ENCODE peak calls at places on chromosomes 4 and X, in four cellular contexts. One of them, this sample, is unnamed.

GRCh38 chr4:121041307-121042090 is 30.8 kb downstream of the NDNF start:
- DNase-seq in GM23338: peak
- DNase-seq in hepatocyte: no peak
- DNase-seq in GM12878: peak
- DNase-seq in this sample: peak

GRCh38 chr4:98319021-98319420 is 57.8 kb downstream of the RAP1GDS1 start:
- DNase-seq in GM12878: no peak
- DNase-seq in GM23338: no peak
- DNase-seq in hepatocyte: no peak
- DNase-seq in this sample: no peak

GRCh38 chr4:18935956-18936355 is 914.4 kb upstream of the LCORL start:
- DNase-seq in GM12878: no peak
- DNase-seq in hepatocyte: no peak
- DNase-seq in GM23338: peak
- DNase-seq in this sample: no peak

GRCh38 chr4:47839259-47839658 is 1.4 kb upstream of the CORIN start:
- DNase-seq in GM23338: peak
- DNase-seq in GM12878: peak
- DNase-seq in hepatocyte: peak
- DNase-seq in this sample: peak

GRCh38 chrX:34716322-34716721 is 59.2 kb upstream of the TMEM47 start:
- DNase-seq in GM23338: no peak
- DNase-seq in hepatocyte: no peak
- DNase-seq in GM12878: no peak
- DNase-seq in this sample: no peak

GRCh38 chr4:158581161-158581560 is 59.5 kb downstream of the RXFP1 start:
- DNase-seq in GM23338: no peak
- DNase-seq in hepatocyte: no peak
- DNase-seq in GM12878: no peak
- DNase-seq in this sample: no peak

GRCh38 chr4:123421227-123421941 is 24.8 kb downstream of the SPRY1 start:
- DNase-seq in GM23338: no peak
- DNase-seq in hepatocyte: no peak
- DNase-seq in GM12878: no peak
- DNase-seq in this sample: no peak

GRCh38 chr4:173745765-173746164 is 215.7 kb upstream of the HAND2 start:
- DNase-seq in GM12878: no peak
- DNase-seq in GM23338: no peak
- DNase-seq in hepatocyte: no peak
- DNase-seq in this sample: no peak

GRCh38 chr4:93649828-93650227 is 178.7 kb upstream of the ATOH1 start:
- DNase-seq in hepatocyte: no peak
- DNase-seq in GM23338: peak
- DNase-seq in GM12878: no peak
- DNase-seq in this sample: no peak

GRCh38 chr4:5827108-5828004 is 65.5 kb downstream of the CRMP1 start:
- DNase-seq in GM23338: no peak
- DNase-seq in GM12878: no peak
- DNase-seq in hepatocyte: no peak
- DNase-seq in this sample: no peak

GRCh38 chr4:34261799-34262314 is 1982.5 kb downstream of the ARAP2 start:
- DNase-seq in hepatocyte: no peak
- DNase-seq in GM12878: no peak
- DNase-seq in GM23338: peak
- DNase-seq in this sample: no peak

GRCh38 chr4:56371426-56372220 is 15.7 kb downstream of the AASDH start:
- DNase-seq in GM23338: no peak
- DNase-seq in GM12878: no peak
- DNase-seq in hepatocyte: no peak
- DNase-seq in this sample: no peak

GRCh38 chrX:148441387-148441786 is 59.0 kb upstream of the AFF2 start:
- DNase-seq in GM12878: no peak
- DNase-seq in GM23338: peak
- DNase-seq in hepatocyte: no peak
- DNase-seq in this sample: no peak

GRCh38 chr4:8772499-8773123 is 99.0 kb downstream of the HMX1 start:
- DNase-seq in GM23338: no peak
- DNase-seq in hepatocyte: no peak
- DNase-seq in GM12878: no peak
- DNase-seq in this sample: no peak

GRCh38 chr4:104751468-104751867 is 256.8 kb upstream of the CXXC4 start:
- DNase-seq in GM12878: no peak
- DNase-seq in hepatocyte: no peak
- DNase-seq in GM23338: no peak
- DNase-seq in this sample: no peak

GRCh38 chrX:149505671-149506070 is 565 bp upstream of the IDS start:
- DNase-seq in GM12878: no peak
- DNase-seq in hepatocyte: no peak
- DNase-seq in GM23338: no peak
- DNase-seq in this sample: no peak

GRCh38 chr4:126604273-126604867 is 1028.4 kb upstream of the INTU start:
- DNase-seq in GM23338: peak
- DNase-seq in GM12878: no peak
- DNase-seq in hepatocyte: peak
- DNase-seq in this sample: peak

GRCh38 chr4:66123195-66123594 is 452.9 kb upstream of the EPHA5 start:
- DNase-seq in GM23338: no peak
- DNase-seq in GM12878: no peak
- DNase-seq in hepatocyte: no peak
- DNase-seq in this sample: no peak

GRCh38 chr4:156830356-156830755 is 141.2 kb downstream of the PDGFC start:
- DNase-seq in hepatocyte: no peak
- DNase-seq in GM23338: no peak
- DNase-seq in GM12878: no peak
- DNase-seq in this sample: no peak

GRCh38 chrX:23515028-23515427 is 152.3 kb upstream of the PRDX4 start:
- DNase-seq in GM12878: no peak
- DNase-seq in hepatocyte: no peak
- DNase-seq in GM23338: no peak
- DNase-seq in this sample: no peak

GRCh38 chr4:94419956-94420355 is 31.8 kb upstream of the PDLIM5 start:
- DNase-seq in GM12878: no peak
- DNase-seq in GM23338: no peak
- DNase-seq in hepatocyte: peak
- DNase-seq in this sample: no peak

GRCh38 chr4:14399919-14400706 is 602.2 kb upstream of the CPEB2 start:
- DNase-seq in GM12878: no peak
- DNase-seq in hepatocyte: no peak
- DNase-seq in GM23338: no peak
- DNase-seq in this sample: no peak

DNA sequence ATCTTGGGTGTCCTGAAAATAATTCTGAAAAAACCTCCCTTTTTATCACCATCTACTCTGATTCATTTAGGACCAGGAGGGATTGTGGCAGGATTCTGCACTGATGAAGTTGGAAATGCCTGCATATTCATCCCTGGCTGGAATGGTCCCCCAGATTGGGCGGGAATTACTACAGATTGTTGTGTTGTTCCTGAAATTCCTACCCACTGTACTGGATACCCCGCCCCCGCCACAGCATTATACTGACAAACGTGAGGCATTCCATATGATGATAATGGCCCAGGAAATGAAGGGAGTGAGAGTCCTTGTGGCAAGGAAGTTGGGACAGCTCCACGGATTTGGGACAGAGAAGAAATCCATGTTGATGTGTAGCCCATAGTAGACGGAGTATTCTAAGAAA is 15.2 kb upstream of the FAM120C start:
- DNase-seq in GM12878: no peak
- DNase-seq in GM23338: peak
- DNase-seq in hepatocyte: no peak
- DNase-seq in this sample: no peak
- H3K4me3 ChIP-seq in GM12878: no peak
- H3K4me3 ChIP-seq in GM23338: no peak
- H3K4me3 ChIP-seq in hepatocyte: no peak
- H3K4me3 ChIP-seq in this sample: no peak

DNA sequence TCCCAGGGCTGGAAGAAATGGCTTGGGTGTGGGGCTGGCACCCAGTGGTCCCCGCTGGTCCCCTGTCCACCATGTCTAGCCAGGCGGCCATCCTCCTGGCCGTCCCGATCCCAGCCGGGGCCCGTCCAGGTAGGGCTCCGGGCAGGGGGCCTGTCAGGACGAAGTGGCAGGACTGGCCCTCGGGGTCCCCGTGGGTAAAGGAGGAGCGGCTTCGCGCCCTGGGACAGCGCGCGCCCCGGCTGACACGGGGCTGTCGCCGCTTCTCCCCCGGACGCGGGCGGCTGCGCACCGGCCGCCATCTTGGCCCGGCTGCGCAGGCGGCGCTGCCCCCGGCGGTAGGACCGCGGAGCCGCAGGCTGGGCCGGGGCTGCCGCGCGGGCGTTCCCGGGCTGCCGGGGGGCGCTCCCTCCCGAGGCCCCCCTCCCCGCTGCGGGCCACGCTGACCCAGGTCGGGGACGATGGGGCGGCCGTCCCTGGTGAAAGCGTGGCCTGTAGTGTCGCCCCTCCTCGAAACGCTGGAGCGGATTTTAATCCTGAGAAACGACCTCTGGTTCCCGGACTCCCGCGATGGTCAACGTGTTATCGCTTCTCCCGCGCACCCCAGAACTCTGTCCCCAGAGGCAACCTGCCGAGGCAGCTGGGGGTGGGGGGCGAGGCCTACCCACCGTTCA is 60.4 kb upstream of the BCOR start:
- DNase-seq in GM12878: no peak
- DNase-seq in GM23338: peak
- DNase-seq in hepatocyte: peak
- DNase-seq in this sample: no peak
- TF ChIP-seq CTCF in GM12878: peak
- TF ChIP-seq CTCF in GM23338: no peak
- TF ChIP-seq CTCF in hepatocyte: peak
- TF ChIP-seq CTCF in this sample: peak

GRCh38 chr4:32931475-32931874 is 2211.3 kb downstream of the PCDH7 start:
- DNase-seq in hepatocyte: no peak
- DNase-seq in GM23338: no peak
- DNase-seq in GM12878: no peak
- DNase-seq in this sample: no peak
- H3K4me3 ChIP-seq in hepatocyte: no peak
- H3K4me3 ChIP-seq in GM23338: no peak
- H3K4me3 ChIP-seq in GM12878: no peak
- H3K4me3 ChIP-seq in this sample: no peak

GRCh38 chrX:46375831-46376230 is 169.4 kb downstream of the ZNF674 start:
- DNase-seq in hepatocyte: no peak
- DNase-seq in GM23338: no peak
- DNase-seq in GM12878: no peak
- DNase-seq in this sample: no peak

GRCh38 chrX:46380148-46380752 is 165.0 kb downstream of the ZNF674 start:
- DNase-seq in GM23338: no peak
- DNase-seq in GM12878: no peak
- DNase-seq in hepatocyte: no peak
- DNase-seq in this sample: no peak

GRCh38 chrX:46381630-46382029 is 163.6 kb downstream of the ZNF674 start:
- DNase-seq in GM23338: peak
- DNase-seq in GM12878: peak
- DNase-seq in hepatocyte: peak
- DNase-seq in this sample: peak

GRCh38 chrX:46374371-46374770 is 170.8 kb downstream of the ZNF674 start:
- DNase-seq in GM12878: no peak
- DNase-seq in hepatocyte: no peak
- DNase-seq in GM23338: no peak
- DNase-seq in this sample: no peak

GRCh38 chrX:46376246-46376885 is 168.9 kb downstream of the ZNF674 start:
- DNase-seq in GM23338: peak
- DNase-seq in hepatocyte: peak
- DNase-seq in GM12878: no peak
- DNase-seq in this sample: peak
- TF ChIP-seq CTCF in GM23338: peak
- TF ChIP-seq CTCF in hepatocyte: peak
- TF ChIP-seq CTCF in GM12878: peak
- TF ChIP-seq CTCF in this sample: no peak

GRCh38 chr4:184267673-184268573 is 50.2 kb upstream of the ENPP6 start:
- DNase-seq in GM12878: peak
- DNase-seq in GM23338: no peak
- DNase-seq in hepatocyte: peak
- DNase-seq in this sample: peak
- H3K4me3 ChIP-seq in GM12878: peak
- H3K4me3 ChIP-seq in GM23338: no peak
- H3K4me3 ChIP-seq in hepatocyte: no peak
- H3K4me3 ChIP-seq in this sample: peak